ENCODE peak calls at places on chromosomes 5 and 9, in seven cellular contexts. N, D, X, J, G, A and I are unnamed samples.

GRCh38 chr9:70865471-70865870 is 255.9 kb downstream of the TRPM3 start:
- DNase-seq in N (no peak), D (no peak), X (no peak), J (no peak), G (no peak), A (no peak), I (no peak)

GRCh38 chr5:33423018-33423630 is 17.6 kb upstream of the TARS1 start:
- DNase-seq in N (no peak), D (peak; percentile 34), X (no peak), J (no peak), G (no peak), A (peak; percentile 60), I (peak; percentile 24)

GRCh38 chr9:1939926-1940368 is 75.2 kb upstream of the SMARCA2 start:
- DNase-seq in N (peak; percentile 69), D (peak; percentile 84), X (no peak), J (no peak), G (no peak), A (peak; percentile 38), I (peak; percentile 68)

GRCh38 chr5:6448622-6449464 is at the start of gene UBE2QL1:
- DNase-seq in N (peak; percentile 58), D (peak; percentile 50), X (no peak), J (no peak), G (no peak), A (peak; percentile 20), I (peak; percentile 30)

GRCh38 chr9:97768731-97769130 is 71.6 kb upstream of the XPA start:
- DNase-seq in N (no peak), D (no peak), X (no peak), J (peak; percentile 61), G (no peak), A (peak; percentile 91), I (no peak)

GRCh38 chr5:231661-232060 is 13.5 kb downstream of the SDHA start:
- DNase-seq in N (no peak), D (no peak), X (no peak), J (no peak), G (no peak), A (no peak), I (no peak)

GRCh38 chr5:60810438-60811085 is 33.5 kb downstream of the ELOVL7 start:
- DNase-seq in N (no peak), D (no peak), X (no peak), J (peak; percentile 14), G (peak; percentile 17), A (peak; percentile 28), I (no peak)

GRCh38 chr5:112511920-112512319 is 92.8 kb upstream of the EPB41L4A start:
- DNase-seq in N (no peak), D (no peak), X (no peak), J (no peak), G (no peak), A (no peak), I (no peak)

GRCh38 chr5:112084149-112084548 is 327.2 kb upstream of the NREP start:
- DNase-seq in N (no peak), D (no peak), X (no peak), J (no peak), G (no peak), A (no peak), I (peak; percentile 6)

GRCh38 chr9:126613656-126614055 is at the start of gene LMX1B:
- DNase-seq in N (peak; percentile 88), D (peak; percentile 89), X (no peak), J (peak; percentile 10), G (no peak), A (peak; percentile 49), I (no peak)

GRCh38 chr9:97864396-97864795 is 11.4 kb downstream of the FOXE1 start:
- DNase-seq in N (no peak), D (no peak), X (no peak), J (no peak), G (no peak), A (no peak), I (no peak)

GRCh38 chr5:176743136-176743827 is 67.1 kb upstream of the UNC5A start:
- DNase-seq in N (peak; percentile 78), D (peak; percentile 67), X (no peak), J (no peak), G (no peak), A (peak; percentile 8), I (peak; percentile 30)
- TF ChIP-seq EZH2 in N (no peak), D (no peak), X (no peak), J (peak; percentile 92), G (no peak), A (peak; percentile 83), I (peak; percentile 54)

DNA sequence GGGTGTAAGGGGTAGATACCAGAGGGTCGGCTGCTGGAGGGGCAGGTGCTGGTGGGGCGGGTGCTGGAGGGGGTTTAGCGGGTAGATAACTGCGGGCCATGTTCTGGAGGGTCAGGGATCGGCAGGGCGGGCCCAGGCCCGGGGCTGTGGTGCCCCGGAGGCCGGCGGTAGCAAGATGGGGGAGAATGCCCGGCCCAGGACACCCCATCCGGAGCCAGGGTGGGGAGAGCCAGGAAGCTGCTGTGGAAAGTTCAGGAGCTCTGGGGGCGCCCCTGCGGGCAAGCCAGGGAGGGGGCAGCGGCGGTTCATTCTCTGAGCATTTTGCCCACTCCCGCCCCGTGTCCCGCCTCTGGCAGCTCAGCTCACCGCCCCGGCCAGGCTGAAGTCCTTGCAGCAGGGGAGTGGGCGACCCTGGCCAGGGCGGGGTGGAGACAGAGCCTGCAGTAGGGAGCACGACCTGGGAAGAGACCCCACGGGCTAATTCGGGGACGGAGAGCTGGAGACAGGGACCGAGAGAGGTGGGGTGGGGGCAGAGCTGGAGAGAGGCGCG is 538 bp downstream of the PRRT1B start:
- DNase-seq in N (no peak), D (peak; percentile 51), X (no peak), J (no peak), G (no peak), A (no peak), I (no peak)
- TF ChIP-seq EZH2 in N (no peak), D (no peak), X (peak; percentile 94), J (peak; percentile 97), G (no peak), A (no peak), I (no peak)

GRCh38 chr5:123035320-123035949 is 1.1 kb downstream of the PPIC start:
- DNase-seq in N (peak; percentile 69), D (peak; percentile 84), X (no peak), J (peak; percentile 14), G (peak; percentile 60), A (peak; percentile 81), I (peak; percentile 77)

GRCh38 chr5:123037104-123037418 is 536 bp upstream of the PPIC start:
- DNase-seq in N (no peak), D (no peak), X (no peak), J (no peak), G (no peak), A (no peak), I (no peak)

GRCh38 chr5:123035950-123036390 is 555 bp downstream of the PPIC start:
- DNase-seq in N (peak; percentile 78), D (peak; percentile 77), X (no peak), J (peak; percentile 29), G (peak; percentile 49), A (peak; percentile 75), I (peak; percentile 71)

GRCh38 chr5:123039673-123040072 is 3.1 kb upstream of the PPIC start:
- DNase-seq in N (no peak), D (no peak), X (no peak), J (no peak), G (no peak), A (no peak), I (no peak)

DNA sequence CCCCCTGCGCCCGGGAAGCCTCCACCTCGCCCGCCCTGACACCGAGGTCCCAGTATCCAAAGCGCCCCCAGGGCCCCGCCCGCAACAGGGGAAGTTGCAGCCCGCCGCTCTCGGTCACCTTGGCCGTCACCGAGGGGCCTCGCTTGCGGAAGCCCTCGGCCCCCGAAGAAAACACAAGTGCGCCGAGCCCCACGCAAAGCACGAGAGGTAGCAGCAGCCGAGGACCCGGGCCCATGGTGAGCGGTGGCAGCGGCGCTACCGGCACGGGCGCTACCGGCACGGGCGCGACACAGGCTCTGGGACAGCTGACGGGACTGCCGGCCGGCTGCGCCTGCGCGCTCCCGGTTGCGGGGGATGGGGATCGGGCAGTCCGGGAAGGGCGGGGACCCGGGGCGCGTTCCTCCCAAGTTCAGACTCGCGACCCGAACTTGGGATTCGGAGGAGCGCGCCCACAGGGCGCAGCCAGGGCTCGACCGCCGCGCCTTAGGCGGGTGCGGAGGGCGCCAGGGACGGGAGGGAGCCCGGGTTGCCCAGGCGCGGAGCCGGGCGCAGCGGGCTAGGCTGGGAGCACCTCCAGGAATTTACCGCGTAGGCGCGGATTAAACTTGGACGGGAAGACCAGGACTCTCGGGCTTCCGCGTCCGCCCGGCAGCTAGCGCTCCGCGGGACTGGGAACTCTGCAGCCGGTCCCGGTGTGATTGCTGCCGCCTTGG is at the start of gene PPIC:
- DNase-seq in N (peak; percentile 77), D (peak; percentile 85), X (no peak), J (peak; percentile 69), G (peak; percentile 90), A (peak; percentile 88), I (peak; percentile 93)
- TF ChIP-seq EZH2 in N (peak; percentile 79), D (no peak), X (no peak), J (no peak), G (no peak), A (no peak), I (no peak)

DNA sequence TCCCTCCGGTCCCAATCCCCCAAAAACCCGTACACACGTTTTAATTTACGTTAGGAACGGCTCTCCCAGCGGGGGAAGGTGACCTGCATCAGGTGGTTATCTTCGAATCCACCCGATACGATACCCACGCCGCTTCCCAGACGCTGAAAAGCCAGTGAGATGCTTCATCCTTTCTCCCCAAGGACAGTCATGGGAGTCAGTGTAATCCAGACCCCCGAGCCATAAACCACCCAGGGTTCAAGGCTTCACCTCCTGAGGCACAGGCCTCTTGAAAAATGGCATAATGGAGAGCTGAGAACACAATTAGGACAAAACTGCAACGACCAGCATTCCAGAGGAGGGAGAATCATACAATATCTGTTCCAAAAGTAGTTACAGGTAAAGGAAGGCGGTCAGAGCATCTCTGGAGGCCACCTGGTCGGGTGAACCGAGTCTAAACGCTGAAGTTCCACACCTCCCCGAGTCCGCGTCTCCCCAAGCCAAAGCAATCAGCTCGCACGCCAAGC is 841 bp downstream of the FAM169A start:
- DNase-seq in N (no peak), D (no peak), X (no peak), J (no peak), G (no peak), A (no peak), I (peak; percentile 26)
- TF ChIP-seq EZH2 in N (no peak), D (no peak), X (no peak), J (no peak), G (no peak), A (no peak), I (no peak)

DNA sequence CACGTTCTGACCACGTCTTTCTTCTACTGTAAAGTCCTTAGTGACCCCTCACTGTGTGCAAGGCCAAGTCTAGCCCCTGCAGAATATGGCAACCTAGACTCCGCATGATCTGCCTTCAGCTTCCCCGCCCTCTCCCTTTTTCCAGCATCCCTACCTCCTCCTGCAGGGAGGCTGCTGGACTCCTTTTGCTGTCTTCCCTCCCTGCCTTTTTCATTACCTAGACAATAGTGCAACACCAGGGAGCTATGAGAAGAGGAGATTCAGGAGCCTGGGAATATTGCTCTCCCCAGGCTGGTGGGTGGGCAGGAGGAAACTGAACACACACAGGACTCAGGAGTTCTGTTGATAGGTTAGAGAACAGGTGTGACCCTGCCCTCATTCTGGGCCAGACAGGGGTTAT is 33.1 kb upstream of the LARP1 start:
- DNase-seq in N (peak; percentile 16), D (peak; percentile 31), X (no peak), J (no peak), G (no peak), A (no peak), I (no peak)
- TF ChIP-seq EZH2 in N (no peak), D (no peak), X (no peak), J (no peak), G (no peak), A (no peak), I (no peak)

GRCh38 chr5:135466178-135467050 is 14.3 kb upstream of the TIFAB start:
- DNase-seq in N (peak; percentile 93), D (peak; percentile 93), X (no peak), J (peak; percentile 21), G (peak; percentile 71), A (peak; percentile 88), I (peak; percentile 90)
- TF ChIP-seq EZH2 in N (peak; percentile 79), D (peak; percentile 66), X (no peak), J (no peak), G (no peak), A (no peak), I (no peak)